ENCODE peak calls at places on chromosomes 3 and 15, in four cellular contexts. S is NCI-H446 treated with DMSO at 0.1 percent for 48 hours, J is H7, X is GM13976. T is an unnamed sample.

GRCh38 chr3:2300938-2301337 is 202.3 kb downstream of the CNTN4 start:
- DNase-seq in S (no peak), J (no peak), X (no peak), T (no peak)

GRCh38 chr3:175260145-175260794 is 401.1 kb downstream of the NAALADL2 start:
- DNase-seq in S (no peak), J (no peak), X (no peak), T (no peak)

GRCh38 chr15:65533057-65533752 is 2.9 kb downstream of the HACD3 start:
- DNase-seq in S (no peak), J (no peak), X (no peak), T (peak)

GRCh38 chr15:23372284-23372683 is 17.7 kb downstream of the GOLGA8S start:
- DNase-seq in S (no peak), J (peak), X (no peak), T (peak)

GRCh38 chr3:46395210-46395661 is 11.6 kb downstream of the CCR5AS start:
- DNase-seq in S (no peak), J (peak), X (no peak), T (peak)

GRCh38 chr3:196524527-196524926 is 9.4 kb upstream of the SMCO1 start:
- DNase-seq in S (no peak), J (peak), X (no peak), T (peak)

GRCh38 chr15:84871428-84871985 is 13.0 kb upstream of the SLC28A1 start:
- DNase-seq in S (no peak), J (peak), X (no peak), T (no peak)

GRCh38 chr15:56028430-56028829 is 35.0 kb upstream of the NEDD4 start:
- DNase-seq in S (no peak), J (no peak), X (no peak), T (no peak)

GRCh38 chr15:78064544-78064943 is 13.0 kb downstream of the TBC1D2B start:
- DNase-seq in S (no peak), J (no peak), X (no peak), T (peak)

GRCh38 chr3:188868803-188869202 is 303.0 kb upstream of the TPRG1 start:
- DNase-seq in S (no peak), J (no peak), X (no peak), T (no peak)

GRCh38 chr3:64079369-64080160 is 56.3 kb upstream of the PSMD6 start:
- DNase-seq in S (peak), J (no peak), X (no peak), T (no peak)

GRCh38 chr15:33298631-33299030 is 12.1 kb upstream of the RYR3 start:
- DNase-seq in S (no peak), J (no peak), X (no peak), T (no peak)

GRCh38 chr3:56781762-56782161 is 20.0 kb downstream of the ARHGEF3 start:
- DNase-seq in S (no peak), J (no peak), X (no peak), T (no peak)

GRCh38 chr3:42649006-42649405 is 4.5 kb upstream of the ZBTB47 start:
- DNase-seq in S (no peak), J (no peak), X (no peak), T (no peak)

GRCh38 chr15:85974348-85974705 is 105.3 kb upstream of the AGBL1 start:
- DNase-seq in S (no peak), J (no peak), X (no peak), T (no peak)

GRCh38 chr3:150365132-150365604 is 42.9 kb upstream of the TSC22D2 start:
- DNase-seq in S (no peak), J (no peak), X (peak), T (peak)

GRCh38 chr3:49844464-49845183 is 11.7 kb downstream of the TRAIP start:
- DNase-seq in S (no peak), J (no peak), X (no peak), T (no peak)

GRCh38 chr15:89999676-90000174 is 1.4 kb upstream of the ZNF710 start:
- DNase-seq in S (no peak), J (peak), X (no peak), T (peak)

GRCh38 chr3:23763040-23763477 is 42.7 kb upstream of the UBE2E1 start:
- DNase-seq in S (no peak), J (peak), X (no peak), T (peak)

GRCh38 chr3:182491571-182491970 is 301.7 kb upstream of the ATP11B start:
- DNase-seq in S (no peak), J (no peak), X (no peak), T (no peak)

GRCh38 chr3:190436356-190436755 is 13.3 kb downstream of the TMEM207 start:
- DNase-seq in S (no peak), J (no peak), X (no peak), T (no peak)

GRCh38 chr3:58161435-58162398 is 49.1 kb downstream of the DNASE1L3 start:
- DNase-seq in S (no peak), J (no peak), X (no peak), T (peak)

GRCh38 chr3:49531218-49531617 is 23.1 kb upstream of the BSN start:
- DNase-seq in S (no peak), J (no peak), X (no peak), T (no peak)

GRCh38 chr3:61589856-61590255 is 28.5 kb downstream of the PTPRG start:
- DNase-seq in S (no peak), J (no peak), X (no peak), T (peak)

GRCh38 chr3:52498134-52499054 is 3.3 kb downstream of the STAB1 start:
- DNase-seq in S (no peak), J (no peak), X (no peak), T (peak)

GRCh38 chr15:68991723-68992122 is 22.8 kb upstream of the NOX5 start:
- DNase-seq in S (no peak), J (no peak), X (no peak), T (peak)

GRCh38 chr15:31435891-31436628 is 109.4 kb downstream of the KLF13 start:
- DNase-seq in S (no peak), J (no peak), X (no peak), T (no peak)

GRCh38 chr3:190429681-190430080 is 20.0 kb downstream of the TMEM207 start:
- DNase-seq in S (no peak), J (no peak), X (no peak), T (no peak)

T was measured in fibroblast of villous mesenchyme.